ENCODE peak calls at places on chromosomes 12 and 14, in four cellular contexts. Q, I, Y and J are unnamed samples.

GRCh38 chr12:125092872-125093680 is 27.8 kb downstream of the AACS start:
- DNase-seq in I (peak; percentile 59), Y (peak; percentile 72), Q (no peak), J (peak; percentile 4)

GRCh38 chr12:68855771-68856170 is 47.8 kb downstream of the MDM2 start:
- DNase-seq in I (no peak), Y (no peak), Q (no peak), J (no peak)

GRCh38 chr14:91897121-91897701 is 29.9 kb upstream of the TC2N start:
- DNase-seq in Y (peak; percentile 12), Q (no peak), I (peak; percentile 62), J (peak; percentile 39)

GRCh38 chr12:122395319-122395718 is 27.1 kb downstream of the CLIP1 start:
- DNase-seq in I (no peak), Q (peak; percentile 73), Y (peak; percentile 78), J (no peak)

GRCh38 chr14:102182190-102182589 is 42.5 kb downstream of the WDR20 start:
- DNase-seq in Q (peak; percentile 84), Y (peak; percentile 62), I (no peak), J (no peak)

GRCh38 chr12:10184261-10184843 is 5.5 kb downstream of the TMEM52B start:
- DNase-seq in Y (peak; percentile 51), I (no peak), Q (peak; percentile 94), J (peak; percentile 77)

GRCh38 chr14:89702151-89702936 is 252.2 kb downstream of the EFCAB11 start:
- DNase-seq in Y (peak; percentile 7), I (peak; percentile 54), Q (peak; percentile 68), J (peak; percentile 49)

GRCh38 chr12:101696477-101697196 is 803 bp upstream of the CHPT1 start:
- DNase-seq in I (peak; percentile 70), Y (no peak), Q (no peak), J (no peak)

GRCh38 chr12:128813392-128813791 is 10.4 kb downstream of the SLC15A4 start:
- DNase-seq in Q (no peak), Y (no peak), I (no peak), J (no peak)

GRCh38 chr12:62625238-62625637 is 158.6 kb downstream of the MON2 start:
- DNase-seq in I (no peak), Y (peak; percentile 52), Q (no peak), J (no peak)

GRCh38 chr12:41188841-41189394 is 798 bp downstream of the PDZRN4 start:
- DNase-seq in I (no peak), Q (no peak), Y (no peak), J (no peak)

GRCh38 chr12:128671528-128672042 is 152.2 kb downstream of the SLC15A4 start:
- DNase-seq in I (no peak), Y (no peak), Q (no peak), J (no peak)

GRCh38 chr14:60656755-60657608 is 7.7 kb upstream of the SIX1 start:
- DNase-seq in Q (peak; percentile 70), I (no peak), Y (peak; percentile 38), J (peak; percentile 49)

GRCh38 chr14:100406505-100407131 is 83.5 kb downstream of the SLC25A47 start:
- DNase-seq in Q (peak; percentile 21), I (no peak), Y (peak; percentile 55), J (no peak)

GRCh38 chr12:89070603-89071002 is 281.7 kb downstream of the DUSP6 start:
- DNase-seq in Y (peak; percentile 43), Q (no peak), I (no peak), J (no peak)

GRCh38 chr14:58808828-58809227 is 171.1 kb downstream of the DACT1 start:
- DNase-seq in Y (peak; percentile 80), Q (peak; percentile 54), I (no peak), J (peak; percentile 52)

GRCh38 chr12:75704664-75705063 is 193.3 kb upstream of the KRR1 start:
- DNase-seq in Q (no peak), Y (no peak), I (no peak), J (no peak)

GRCh38 chr12:92859650-92860386 is 69.3 kb downstream of the EEA1 start:
- DNase-seq in Y (no peak), Q (no peak), I (no peak), J (no peak)

GRCh38 chr12:46455648-46456352 is 83.2 kb upstream of the SLC38A2 start:
- DNase-seq in I (no peak), Q (no peak), Y (peak; percentile 84), J (no peak)

GRCh38 chr12:68887641-68888040 is 45.3 kb downstream of the CPM start:
- DNase-seq in Q (no peak), I (no peak), Y (no peak), J (no peak)

GRCh38 chr12:12083688-12084087 is 12.9 kb downstream of the BCL2L14 start:
- DNase-seq in I (no peak), Q (no peak), Y (no peak), J (no peak)

GRCh38 chr14:50402965-50403364 is 6.3 kb upstream of the CDKL1 start:
- DNase-seq in Q (peak; percentile 45), I (no peak), Y (peak; percentile 29), J (no peak)

GRCh38 chr12:91483471-91483985 is 300.9 kb upstream of the DCN start:
- DNase-seq in Y (no peak), Q (no peak), I (no peak), J (no peak)

GRCh38 chr12:1845886-1846285 is 25.5 kb downstream of the LRTM2 start:
- DNase-seq in I (no peak), Y (no peak), Q (no peak), J (no peak)

GRCh38 chr14:100191584-100192249 is 32.3 kb upstream of the DEGS2 start:
- DNase-seq in Q (no peak), Y (no peak), I (peak; percentile 19), J (no peak)

GRCh38 chr12:57723630-57723962 is 14.9 kb downstream of the AGAP2 start:
- DNase-seq in Q (no peak), I (no peak), Y (no peak), J (no peak)